ENCODE peak calls at places on chromosomes 2 and 18, in four cellular contexts. F, G, J and A are unnamed samples.
A peak's percentile ranks its signal among the peaks of the same experiment; 100 is the strongest.

GRCh38 chr2:8821276-8822217 is 15.9 kb downstream of the KIDINS220 start:
- DNase-seq in F (no peak), G (no peak), J (no peak), A (peak; percentile 79)

GRCh38 chr2:241892299-241893137 is 23.0 kb downstream of the RTP5 start:
- DNase-seq in F (peak; percentile 88), G (no peak), J (no peak), A (no peak)

GRCh38 chr2:85744055-85744454 is 9.7 kb upstream of the ATOH8 start:
- DNase-seq in F (no peak), G (no peak), J (no peak), A (no peak)

GRCh38 chr18:59009846-59010245 is 129.8 kb upstream of the SEC11C start:
- DNase-seq in F (no peak), G (no peak), J (no peak), A (no peak)

GRCh38 chr2:10053351-10053750 is 10.0 kb downstream of the KLF11 start:
- DNase-seq in F (no peak), G (no peak), J (no peak), A (no peak)

GRCh38 chr2:46914578-46915230 is 902 bp downstream of the MCFD2 start:
- DNase-seq in F (peak; percentile 36), G (no peak), J (no peak), A (no peak)

GRCh38 chr2:136246086-136246669 is 128.2 kb upstream of the CXCR4 start:
- DNase-seq in F (no peak), G (no peak), J (peak; percentile 60), A (peak; percentile 16)

GRCh38 chr2:160076935-160077334 is 14.5 kb upstream of the PLA2R1 start:
- DNase-seq in F (no peak), G (no peak), J (no peak), A (no peak)

GRCh38 chr2:127807678-127808353 is 3.2 kb downstream of the WDR33 start:
- DNase-seq in F (no peak), G (no peak), J (no peak), A (no peak)

GRCh38 chr18:22314406-22314805 is 103.3 kb downstream of the CTAGE1 start:
- DNase-seq in F (no peak), G (no peak), J (no peak), A (no peak)

GRCh38 chr18:22322251-22322691 is 95.4 kb downstream of the CTAGE1 start:
- DNase-seq in F (no peak), G (no peak), J (no peak), A (no peak)

GRCh38 chr18:22320736-22321135 is 97.0 kb downstream of the CTAGE1 start:
- DNase-seq in F (no peak), G (no peak), J (no peak), A (no peak)

GRCh38 chr18:22320155-22320554 is 97.6 kb downstream of the CTAGE1 start:
- DNase-seq in F (no peak), G (no peak), J (no peak), A (no peak)

GRCh38 chr18:22318745-22319407 is 98.8 kb downstream of the CTAGE1 start:
- DNase-seq in F (no peak), G (no peak), J (no peak), A (no peak)
- TF ChIP-seq TARDBP in F (no peak), G (no peak), J (no peak), A (no peak)

GRCh38 chr18:62880673-62881364 is 165.5 kb downstream of the PHLPP1 start:
- DNase-seq in F (no peak), G (no peak), J (no peak), A (no peak)

GRCh38 chr18:62885804-62886203 is 170.5 kb downstream of the PHLPP1 start:
- DNase-seq in F (no peak), G (no peak), J (no peak), A (no peak)

GRCh38 chr18:62881509-62882016 is 166.2 kb downstream of the PHLPP1 start:
- DNase-seq in F (peak; percentile 24), G (no peak), J (no peak), A (no peak)

GRCh38 chr18:62880034-62880433 is 164.7 kb downstream of the PHLPP1 start:
- DNase-seq in F (no peak), G (no peak), J (no peak), A (no peak)

DNA sequence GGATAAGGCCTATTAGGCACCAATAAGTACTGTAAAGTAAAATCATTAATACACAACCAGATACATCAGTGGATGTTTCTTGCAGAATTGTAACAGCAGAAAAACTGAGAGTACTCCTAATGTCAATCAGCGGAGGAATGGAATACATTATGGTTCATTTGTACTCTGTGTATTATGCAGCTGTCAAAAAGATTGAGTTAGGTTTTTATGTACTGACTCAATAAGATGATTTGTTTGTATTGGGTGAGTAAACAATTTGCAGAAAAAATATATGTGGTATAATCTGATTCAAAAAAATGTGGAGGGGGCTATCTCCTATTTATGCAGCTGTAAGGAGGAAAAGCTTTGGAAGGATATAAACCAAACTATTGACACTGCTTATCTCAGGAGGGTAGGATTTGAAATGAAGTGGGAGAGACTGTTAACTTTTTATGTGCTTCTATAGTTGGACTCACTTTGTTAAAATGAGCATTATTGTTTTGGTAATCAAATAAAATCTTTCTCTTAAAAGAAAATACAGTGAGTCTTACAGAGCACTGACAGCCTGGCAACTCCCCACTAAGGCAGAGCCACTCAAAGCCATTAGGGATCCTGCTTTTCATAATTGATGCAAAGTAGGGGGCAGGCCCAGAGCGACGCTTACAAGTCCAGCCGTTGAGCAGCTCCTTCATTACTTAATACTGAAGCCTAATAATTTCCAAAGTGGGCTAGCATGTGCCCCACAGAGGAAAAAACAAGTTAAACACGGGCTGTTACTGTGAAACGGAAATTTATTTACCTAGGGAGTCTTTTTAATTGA is 168.8 kb downstream of the PHLPP1 start:
- DNase-seq in F (no peak), G (no peak), J (no peak), A (no peak)
- TF ChIP-seq TARDBP in F (no peak), G (no peak), J (no peak), A (no peak)

DNA sequence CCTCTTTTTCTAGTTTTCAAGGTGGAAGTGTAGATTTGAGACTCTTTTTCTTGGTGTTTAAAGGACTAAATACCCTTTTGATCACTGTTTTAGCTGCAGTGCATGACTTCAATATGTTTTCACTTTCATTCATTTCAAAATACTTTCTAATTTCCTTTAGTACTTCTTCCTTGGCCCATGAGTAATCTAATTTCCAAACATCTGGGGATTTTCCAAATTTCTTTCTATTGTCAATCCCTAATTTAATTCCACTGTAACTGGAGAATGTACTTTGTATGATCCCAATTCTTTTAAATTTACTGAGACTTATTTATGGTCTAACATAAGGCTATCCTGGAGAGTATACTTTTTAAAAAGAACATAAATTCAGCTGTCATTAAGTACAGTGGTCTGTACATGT is 3.8 kb upstream of the RHBDD1 start:
- DNase-seq in F (no peak), G (no peak), J (no peak), A (no peak)
- TF ChIP-seq TARDBP in F (no peak), G (no peak), J (no peak), A (no peak)

GRCh38 chr2:96554293-96555145 is 18.0 kb downstream of the ARID5A start:
- DNase-seq in F (peak; percentile 61), G (peak; percentile 82), J (no peak), A (peak; percentile 44)
- TF ChIP-seq TARDBP in F (no peak), G (no peak), J (no peak), A (no peak)

DNA sequence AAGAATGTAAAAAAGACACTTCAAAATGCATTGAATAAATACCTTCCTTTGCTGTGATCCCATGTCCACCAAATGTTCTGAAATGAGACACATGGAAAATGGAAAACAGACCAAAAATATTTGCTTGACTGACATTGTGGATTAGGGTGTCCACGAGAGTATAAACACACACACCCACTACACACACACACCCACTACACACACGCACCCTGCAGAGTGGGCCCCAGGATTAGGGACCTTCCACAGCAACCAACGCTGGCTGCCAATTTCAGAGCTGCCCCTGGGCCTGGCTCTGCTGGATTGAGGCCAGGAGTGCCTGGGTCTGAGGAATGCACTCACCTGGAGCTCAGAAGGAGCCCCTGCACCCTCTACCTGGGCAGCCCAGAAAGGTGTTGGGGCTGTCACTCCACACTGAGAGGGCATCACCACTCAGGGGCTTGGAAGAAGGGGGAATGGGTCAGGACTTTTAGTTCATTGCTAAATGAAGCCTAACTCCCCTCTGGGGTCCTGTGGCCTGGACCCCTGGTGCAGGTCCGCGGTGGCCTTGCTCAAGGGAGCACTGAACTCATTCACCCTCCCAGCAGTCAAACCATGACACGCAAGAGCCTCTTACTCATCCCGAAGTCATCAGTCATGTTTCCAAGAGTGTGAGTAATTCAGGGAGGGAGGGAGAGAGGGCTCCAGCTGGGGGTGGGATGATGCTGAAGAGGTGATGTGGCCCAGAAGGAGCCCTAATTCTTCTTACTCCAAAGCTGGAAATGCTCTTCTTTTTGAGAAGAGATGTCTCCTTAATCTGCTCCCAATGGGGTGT is 50.2 kb upstream of the PLB1 start:
- DNase-seq in F (no peak), G (no peak), J (no peak), A (no peak)
- TF ChIP-seq TARDBP in F (no peak), G (no peak), J (no peak), A (no peak)

DNA sequence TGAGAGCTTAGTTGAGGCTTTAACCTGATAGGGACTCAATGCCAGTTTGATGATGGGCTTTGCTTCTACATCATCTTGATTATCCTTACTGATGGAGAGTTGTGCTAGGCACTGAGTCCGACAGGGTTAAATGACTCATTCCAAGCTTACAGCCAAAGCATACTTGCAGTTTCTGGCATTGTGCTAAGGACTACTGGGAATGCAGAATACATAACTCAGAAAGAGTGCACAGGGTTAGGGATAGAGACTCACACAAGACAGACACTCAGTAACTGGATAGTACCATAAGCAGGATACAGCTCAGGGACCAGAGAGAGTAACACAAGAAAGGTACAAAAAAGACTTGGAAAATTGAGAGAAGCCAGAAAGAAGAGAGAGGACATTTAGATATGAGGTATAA is 94.1 kb upstream of the SLC14A2 start:
- DNase-seq in F (no peak), G (no peak), J (no peak), A (no peak)
- TF ChIP-seq TARDBP in F (no peak), G (no peak), J (no peak), A (no peak)

GRCh38 chr2:63861220-63861822 is 19.6 kb downstream of the UGP2 start:
- DNase-seq in F (peak; percentile 50), G (peak; percentile 39), J (no peak), A (peak; percentile 54)
- TF ChIP-seq TARDBP in F (no peak), G (no peak), J (no peak), A (no peak)

DNA sequence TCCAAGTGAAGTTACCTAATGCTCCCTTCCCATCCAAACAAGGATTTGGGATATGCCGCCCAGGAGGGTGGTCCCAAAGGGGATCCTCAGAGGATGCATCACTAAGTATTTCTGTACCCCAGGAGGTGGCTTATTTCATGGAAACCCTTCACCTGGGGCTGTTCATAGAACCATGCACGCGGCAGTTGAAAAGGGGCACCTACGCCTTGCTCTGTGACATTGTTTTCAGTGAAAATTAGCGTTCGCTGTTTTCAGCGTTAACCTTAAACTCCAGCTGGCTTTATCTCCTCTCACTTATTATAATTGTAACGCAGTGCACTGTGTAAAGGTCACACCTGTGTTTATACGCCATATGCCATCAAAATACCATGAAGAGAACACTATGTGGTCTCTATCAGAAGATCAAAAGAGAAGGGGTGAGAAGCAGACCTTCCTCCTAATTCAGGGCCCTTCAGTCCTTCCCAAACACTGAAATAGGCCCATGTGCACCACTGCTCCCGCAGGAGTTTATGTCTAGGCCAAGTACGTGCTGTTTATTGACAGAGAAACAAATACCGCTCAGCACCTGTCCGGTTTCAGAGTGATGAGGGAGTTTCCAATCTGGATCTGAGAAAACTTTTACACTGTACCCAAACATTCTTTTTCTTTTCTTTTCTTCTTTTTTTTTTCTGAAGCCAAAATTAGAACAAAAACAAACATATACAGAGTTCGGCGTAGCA is 162.1 kb downstream of the BCL2 start:
- DNase-seq in F (no peak), G (no peak), J (peak; percentile 84), A (no peak)
- TF ChIP-seq TARDBP in F (no peak), G (no peak), J (no peak), A (no peak)

GRCh38 chr2:120441744-120442471 is 96.0 kb downstream of the INHBB start:
- DNase-seq in F (no peak), G (no peak), J (no peak), A (peak; percentile 77)
- TF ChIP-seq TARDBP in F (no peak), G (no peak), J (no peak), A (no peak)

GRCh38 chr2:181813963-181814565 is 77.5 kb upstream of the ITPRID2 start:
- DNase-seq in F (no peak), G (no peak), J (no peak), A (no peak)
- TF ChIP-seq TARDBP in F (no peak), G (no peak), J (no peak), A (no peak)